ENCODE peak calls at places on chromosomes 12 and 14, in seven cellular contexts. G is WTC11, D is HepG2, V is HCT116, W is GM12878, L is K562, T is H1. Z is an unnamed sample.

GRCh38 chr12:110314308-110314707 is 33.3 kb downstream of the ATP2A2 start:
- DNase-seq in G (no peak), D (peak), V (no peak), W (peak), L (no peak), T (no peak), Z (no peak)

GRCh38 chr14:22493753-22494152 is 95.3 kb downstream of the DAD1 start:
- DNase-seq in G (no peak), D (no peak), V (no peak), W (no peak), L (no peak), T (no peak), Z (no peak)

GRCh38 chr14:56490379-56490778 is 89.2 kb upstream of the TMEM260 start:
- DNase-seq in G (no peak), D (peak), V (peak), W (no peak), L (no peak), T (no peak), Z (peak)

GRCh38 chr14:39469094-39469710 is 37.0 kb upstream of the FBXO33 start:
- DNase-seq in G (peak), D (peak), V (no peak), W (no peak), L (no peak), T (peak), Z (peak)

GRCh38 chr12:100574262-100575074 is 984 bp downstream of the GAS2L3 start:
- DNase-seq in G (peak), D (no peak), V (no peak), W (no peak), L (no peak), T (no peak), Z (peak)

GRCh38 chr12:2692156-2692555 is 102.6 kb upstream of the FKBP4 start:
- DNase-seq in G (no peak), D (no peak), V (no peak), W (no peak), L (no peak), T (no peak), Z (no peak)

GRCh38 chr12:27449011-27449410 is 2.5 kb downstream of the SMCO2 start:
- DNase-seq in G (no peak), D (peak), V (no peak), W (no peak), L (no peak), T (no peak), Z (no peak)

GRCh38 chr12:127984386-127985055 is 282.4 kb upstream of the TMEM132C start:
- DNase-seq in G (no peak), D (no peak), V (no peak), W (no peak), L (no peak), T (no peak), Z (no peak)

GRCh38 chr12:27179399-27180214 is 64.5 kb upstream of the STK38L start:
- DNase-seq in G (no peak), D (peak), V (peak), W (peak), L (no peak), T (no peak), Z (peak)

GRCh38 chr14:25350802-25351201 is 300.9 kb upstream of the STXBP6 start:
- DNase-seq in G (no peak), D (no peak), V (no peak), W (no peak), L (no peak), T (no peak), Z (no peak)

GRCh38 chr12:31057671-31058070 is 16.0 kb upstream of the DDX11 start:
- DNase-seq in G (no peak), D (no peak), V (no peak), W (no peak), L (no peak), T (no peak), Z (no peak)

GRCh38 chr12:53074290-53074998 is 4.7 kb downstream of the SPRYD3 start:
- DNase-seq in G (no peak), D (no peak), V (no peak), W (no peak), L (no peak), T (no peak), Z (no peak)

GRCh38 chr12:53074999-53075370 is 4.2 kb downstream of the SPRYD3 start:
- DNase-seq in G (no peak), D (no peak), V (no peak), W (no peak), L (no peak), T (no peak), Z (no peak)

GRCh38 chr12:53076461-53076860 is 2.7 kb downstream of the SPRYD3 start:
- DNase-seq in G (no peak), D (no peak), V (no peak), W (no peak), L (no peak), T (no peak), Z (no peak)

GRCh38 chr12:53071591-53072551 is 7.3 kb downstream of the SPRYD3 start:
- DNase-seq in G (no peak), D (no peak), V (no peak), W (no peak), L (peak), T (no peak), Z (no peak)

GRCh38 chr12:53073881-53074280 is 5.3 kb downstream of the SPRYD3 start:
- DNase-seq in G (no peak), D (no peak), V (no peak), W (no peak), L (no peak), T (no peak), Z (no peak)
- TF ChIP-seq SP1 in G (no peak), D (no peak), V (no peak), W (no peak), L (no peak), T (no peak), Z (no peak)

GRCh38 chr12:15837141-15837781 is 44.9 kb upstream of the STRAP start:
- DNase-seq in G (no peak), D (no peak), V (no peak), W (no peak), L (no peak), T (no peak), Z (no peak)
- TF ChIP-seq SP1 in G (no peak), D (no peak), V (no peak), W (no peak), L (no peak), T (no peak), Z (no peak)

DNA sequence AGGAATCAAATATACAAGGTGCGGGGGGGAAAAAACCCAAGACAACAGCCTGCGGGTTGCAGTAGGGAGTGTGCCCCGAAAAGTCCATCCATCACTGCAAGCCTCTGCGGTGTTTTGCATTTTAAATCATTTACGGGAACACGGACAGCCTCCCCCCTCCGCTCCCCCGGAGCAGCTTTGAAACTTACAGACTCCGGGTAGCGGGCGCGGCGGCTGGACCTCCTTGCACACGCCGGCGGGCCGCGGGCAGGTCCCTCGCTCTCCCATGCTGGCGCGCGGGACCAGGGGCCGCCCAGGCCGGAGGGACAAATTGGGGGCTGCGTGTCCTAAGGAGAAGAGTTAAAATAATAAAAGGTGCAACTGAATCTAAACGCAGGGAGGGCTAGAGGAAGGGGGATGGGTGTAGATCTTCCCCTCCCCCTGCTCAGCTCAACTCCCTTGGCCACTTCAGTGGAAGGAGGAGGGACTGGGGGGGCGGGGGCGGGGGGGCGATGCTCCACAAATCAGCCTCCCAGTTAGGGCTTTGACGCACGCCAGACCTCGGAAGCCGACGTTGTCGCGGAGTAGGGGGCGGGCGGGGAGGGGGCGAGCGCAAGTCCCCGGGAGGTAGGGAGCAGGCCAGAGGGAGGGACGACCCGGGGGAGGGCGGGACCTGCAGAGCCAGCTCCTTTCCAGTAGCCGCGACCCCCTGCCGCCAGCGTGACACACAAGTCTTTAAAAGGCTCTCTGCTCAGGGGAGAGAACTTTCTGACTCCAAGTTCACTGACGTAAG is at the start of gene KCNJ8:
- DNase-seq in G (peak), D (no peak), V (no peak), W (no peak), L (peak), T (peak), Z (peak)
- TF ChIP-seq SP1 in G (no peak), D (no peak), V (no peak), W (no peak), L (no peak), T (no peak), Z (no peak)

GRCh38 chr12:490260-490659 is 30.5 kb downstream of the B4GALNT3 start:
- DNase-seq in G (no peak), D (no peak), V (no peak), W (no peak), L (no peak), T (no peak), Z (no peak)
- TF ChIP-seq SP1 in G (no peak), D (no peak), V (no peak), W (no peak), L (no peak), T (no peak), Z (no peak)

GRCh38 chr14:64930085-64930843 is 12.3 kb downstream of the GPX2 start:
- DNase-seq in G (no peak), D (no peak), V (no peak), W (no peak), L (no peak), T (no peak), Z (no peak)

GRCh38 chr14:64931123-64931522 is 11.4 kb downstream of the GPX2 start:
- DNase-seq in G (no peak), D (no peak), V (no peak), W (no peak), L (no peak), T (no peak), Z (no peak)

GRCh38 chr14:64926398-64926995 is 12.2 kb downstream of the CHURC1 start:
- DNase-seq in G (no peak), D (no peak), V (no peak), W (no peak), L (no peak), T (no peak), Z (no peak)

GRCh38 chr14:64929003-64929337 is 13.6 kb downstream of the GPX2 start:
- DNase-seq in G (no peak), D (no peak), V (no peak), W (no peak), L (no peak), T (no peak), Z (no peak)

GRCh38 chr14:64928239-64929002 is 14.1 kb downstream of the GPX2 start:
- DNase-seq in G (no peak), D (no peak), V (no peak), W (peak), L (no peak), T (no peak), Z (no peak)
- TF ChIP-seq SP1 in G (no peak), D (no peak), V (no peak), W (no peak), L (no peak), T (no peak), Z (no peak)

DNA sequence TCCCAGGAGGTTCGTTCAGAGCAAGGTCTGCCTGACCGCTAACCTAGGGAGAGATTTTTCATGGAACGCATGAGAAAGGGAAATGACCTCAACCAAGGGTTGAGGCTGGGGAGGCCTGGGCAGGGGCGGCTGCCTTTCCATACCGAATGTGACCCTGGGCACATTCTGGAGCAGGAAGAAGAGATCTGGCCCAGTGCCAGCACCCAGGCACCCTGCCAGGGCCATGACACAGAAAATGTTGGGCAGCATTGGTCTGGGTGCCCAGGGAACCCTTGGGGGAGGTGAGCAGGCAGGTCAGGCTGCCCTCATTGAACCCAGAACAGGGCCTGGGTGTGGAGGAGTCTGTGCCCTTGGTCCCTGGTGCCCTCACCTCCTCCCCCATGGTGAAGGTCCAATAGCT is 106.8 kb downstream of the CALM1 start:
- DNase-seq in G (no peak), D (no peak), V (no peak), W (no peak), L (no peak), T (no peak), Z (no peak)
- TF ChIP-seq SP1 in G (no peak), D (no peak), V (no peak), W (no peak), L (no peak), T (no peak), Z (no peak)

GRCh38 chr12:43840338-43840737 is 4.5 kb downstream of the TMEM117 start:
- DNase-seq in G (no peak), D (peak), V (no peak), W (no peak), L (no peak), T (no peak), Z (no peak)
- TF ChIP-seq SP1 in G (no peak), D (no peak), V (no peak), W (no peak), L (no peak), T (no peak), Z (no peak)

GRCh38 chr12:112837629-112838191 is 46.2 kb downstream of the RPH3A start:
- DNase-seq in G (no peak), D (peak), V (no peak), W (no peak), L (no peak), T (no peak), Z (no peak)
- TF ChIP-seq SP1 in G (no peak), D (no peak), V (no peak), W (no peak), L (no peak), T (no peak), Z (no peak)

GRCh38 chr14:53610947-53611346 is 345.7 kb downstream of the BMP4 start:
- DNase-seq in G (no peak), D (peak), V (no peak), W (no peak), L (no peak), T (no peak), Z (no peak)

GRCh38 chr14:53615254-53615653 is 341.4 kb downstream of the BMP4 start:
- DNase-seq in G (no peak), D (peak), V (no peak), W (no peak), L (no peak), T (no peak), Z (no peak)

GRCh38 chr14:53608369-53608768 is 348.3 kb downstream of the BMP4 start:
- DNase-seq in G (no peak), D (no peak), V (peak), W (no peak), L (no peak), T (no peak), Z (no peak)

GRCh38 chr14:53609009-53609408 is 347.6 kb downstream of the BMP4 start:
- DNase-seq in G (no peak), D (no peak), V (no peak), W (no peak), L (no peak), T (no peak), Z (no peak)

GRCh38 chr14:53613404-53614253 is 343.0 kb downstream of the BMP4 start:
- DNase-seq in G (no peak), D (peak), V (peak), W (peak), L (no peak), T (no peak), Z (no peak)
- TF ChIP-seq SP1 in G (no peak), D (peak), V (peak), W (peak), L (no peak), T (no peak), Z (no peak)